ENCODE peak calls at places on chromosomes 5 and 9, in six cellular contexts. I is right lobe of liver, E is fibroblast of lung, B is OCI-LY7, P is upper lobe of right lung, W is sigmoid colon. D is an unnamed sample.

GRCh38 chr9:135076143-135076875 is 11.2 kb upstream of the OLFM1 start:
- DNase-seq in E (no peak), P (peak; percentile 59), I (peak; percentile 37), B (no peak), W (peak; percentile 40), D (no peak)

GRCh38 chr9:137688261-137688660 is 69.5 kb downstream of the EHMT1 start:
- DNase-seq in W (no peak), I (no peak), B (no peak), E (no peak), P (no peak), D (no peak)

GRCh38 chr9:79023134-79023577 is 548.6 kb upstream of the TLE4 start:
- DNase-seq in P (no peak), B (no peak), W (no peak), I (no peak), E (peak; percentile 86), D (peak; percentile 95)

GRCh38 chr9:13707635-13708410 is 428.3 kb upstream of the MPDZ start:
- DNase-seq in B (no peak), P (no peak), I (no peak), W (no peak), E (peak; percentile 39), D (peak; percentile 13)

GRCh38 chr9:105252405-105252756 is 7.9 kb downstream of the SLC44A1 start:
- DNase-seq in W (no peak), I (no peak), B (no peak), P (no peak), E (no peak), D (no peak)

GRCh38 chr5:81838307-81838906 is 87.5 kb upstream of the SSBP2 start:
- DNase-seq in I (no peak), P (no peak), E (peak; percentile 56), W (no peak), B (peak; percentile 68), D (no peak)

GRCh38 chr9:90449213-90449925 is 193.3 kb downstream of the DIRAS2 start:
- DNase-seq in E (no peak), W (no peak), I (no peak), P (no peak), B (no peak), D (no peak)

GRCh38 chr5:100777680-100778281 is 125.3 kb downstream of the ST8SIA4 start:
- DNase-seq in E (peak; percentile 92), P (no peak), I (no peak), W (no peak), B (peak; percentile 65), D (peak; percentile 66)

GRCh38 chr9:88388203-88388885 is at the start of gene SPIN1:
- DNase-seq in W (peak; percentile 88), I (peak; percentile 88), P (peak; percentile 94), E (peak; percentile 72), B (peak; percentile 81), D (peak; percentile 96)

GRCh38 chr9:93304574-93305496 is 120.9 kb downstream of the WNK2 start:
- DNase-seq in B (peak; percentile 67), E (peak; percentile 50), I (no peak), P (peak; percentile 72), W (peak; percentile 81), D (peak; percentile 81)

GRCh38 chr9:79817469-79818004 is 245.8 kb downstream of the TLE4 start:
- DNase-seq in I (no peak), B (no peak), E (no peak), P (no peak), W (no peak), D (no peak)

GRCh38 chr5:38265546-38266179 is 7.3 kb downstream of the EGFLAM start:
- DNase-seq in P (no peak), E (peak; percentile 58), B (peak; percentile 50), I (peak; percentile 68), W (no peak), D (peak; percentile 53)

GRCh38 chr5:80487829-80488708 is at the start of gene FAM151B:
- DNase-seq in I (peak; percentile 97), E (peak; percentile 84), P (peak; percentile 97), W (peak; percentile 88), B (peak; percentile 51), D (peak; percentile 97)
- TF ChIP-seq CTCF in I (peak; percentile 32), E (peak; percentile 33), P (peak; percentile 31), W (no peak), B (no peak), D (peak; percentile 37)

DNA sequence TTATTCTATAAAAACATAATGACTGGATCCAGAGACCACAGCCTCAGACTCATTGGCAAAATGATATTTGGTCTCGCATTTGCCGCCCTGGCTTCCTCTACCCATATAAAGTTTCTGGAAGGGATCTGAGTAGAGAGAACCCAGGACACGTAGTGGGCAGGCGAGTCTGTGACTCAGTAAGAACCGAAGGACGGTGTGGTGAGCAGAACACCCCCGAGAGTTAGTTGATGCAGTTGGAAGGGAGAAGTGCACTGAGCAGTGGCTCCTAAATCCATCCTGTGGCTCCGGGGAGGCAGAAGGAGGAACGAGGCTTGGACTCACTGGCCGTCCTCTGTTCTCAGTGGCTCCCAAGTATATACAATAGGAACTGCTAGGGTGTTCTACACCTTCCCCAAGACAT is 11.5 kb downstream of the SPRY4 start:
- DNase-seq in E (no peak), P (no peak), W (no peak), B (no peak), I (no peak), D (no peak)
- H3K27ac ChIP-seq in E (peak overlapping the region; percentile 65), P (no peak overlapping the region), W (no peak overlapping the region), B (no peak overlapping the region), I (no peak overlapping the region), D (no peak overlapping the region)

GRCh38 chr5:158858746-158859145 is 241.0 kb downstream of the EBF1 start:
- DNase-seq in P (no peak), E (no peak), I (no peak), W (no peak), B (no peak), D (no peak)

GRCh38 chr5:158857376-158857775 is 242.3 kb downstream of the EBF1 start:
- DNase-seq in P (no peak), B (no peak), W (no peak), I (no peak), E (no peak), D (no peak)

GRCh38 chr5:158860706-158861105 is 239.0 kb downstream of the EBF1 start:
- DNase-seq in B (no peak), E (no peak), P (no peak), I (no peak), W (no peak), D (no peak)

GRCh38 chr5:158858011-158858410 is 241.7 kb downstream of the EBF1 start:
- DNase-seq in P (no peak), I (no peak), B (no peak), E (no peak), W (no peak), D (no peak)

GRCh38 chr5:158861366-158861765 is 238.3 kb downstream of the EBF1 start:
- DNase-seq in P (no peak), W (no peak), E (no peak), I (no peak), B (no peak), D (no peak)
- TF ChIP-seq CTCF in P (no peak), W (no peak), E (no peak), I (no peak), B (no peak), D (no peak)

GRCh38 chr5:170121321-170121720 is 15.6 kb downstream of the FOXI1 start:
- DNase-seq in B (no peak), P (no peak), I (no peak), W (no peak), E (peak; percentile 41), D (no peak)
- H3K27ac ChIP-seq in B (no peak overlapping the region), P (no peak overlapping the region), I (no peak overlapping the region), W (no peak overlapping the region), E (peak overlapping the region; percentile 57), D (no peak overlapping the region)

GRCh38 chr9:132989014-132989310 is 10.5 kb downstream of the GFI1B start:
- DNase-seq in E (no peak), B (no peak), W (no peak), P (no peak), I (no peak), D (no peak)

GRCh38 chr9:132990781-132991180 is 12.3 kb downstream of the GFI1B start:
- DNase-seq in B (no peak), W (no peak), E (no peak), I (no peak), P (no peak), D (no peak)

GRCh38 chr9:132993511-132993939 is 15.0 kb downstream of the GFI1B start:
- DNase-seq in P (no peak), B (no peak), I (no peak), E (no peak), W (no peak), D (no peak)

GRCh38 chr9:132989414-132989996 is 11.0 kb downstream of the GFI1B start:
- DNase-seq in I (no peak), P (no peak), W (no peak), E (no peak), B (no peak), D (no peak)

GRCh38 chr9:132991351-132992300 is 13.1 kb downstream of the GFI1B start:
- DNase-seq in B (peak; percentile 22), E (no peak), W (no peak), P (no peak), I (no peak), D (no peak)
- TF ChIP-seq CTCF in B (no peak), E (no peak), W (no peak), P (no peak), I (no peak), D (no peak)

DNA sequence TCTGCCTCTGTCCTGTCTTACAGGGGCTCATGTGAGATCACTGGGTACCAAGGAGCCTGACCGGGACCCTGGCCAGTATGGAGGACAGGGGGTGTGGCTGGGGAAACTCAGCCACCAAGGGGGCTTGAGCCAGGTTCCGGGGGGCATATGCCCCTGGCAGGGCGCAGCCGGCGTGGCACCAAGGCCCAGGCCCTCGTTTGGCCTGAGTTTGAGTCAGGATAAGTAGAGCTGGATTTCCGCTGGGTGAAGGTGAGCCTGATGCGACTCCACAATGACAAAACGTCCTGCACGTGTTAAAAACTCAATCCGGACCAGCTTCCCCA is 616 bp upstream of the TSPAN17 start:
- DNase-seq in E (no peak), P (no peak), I (no peak), W (no peak), B (no peak), D (no peak)
- H3K27ac ChIP-seq in E (peak overlapping the region; percentile 22), P (peak overlapping the region; percentile 45), I (no peak overlapping the region), W (peak overlapping the region; percentile 80), B (peak overlapping the region; percentile 42), D (peak overlapping the region; percentile 72)

D was measured in RWPE1.